ENCODE peak calls at places on chromosome X, in seven cellular contexts. One of them, this sample, is unnamed.

GRCh38 chrX:10457092-10457491 is 163.3 kb downstream of the MID1 start:
- DNase-seq in cardiac fibroblast: peak
- DNase-seq in astrocyte of the spinal cord: no peak
- DNase-seq in colonic mucosa: no peak
- DNase-seq in kidney: no peak
- DNase-seq in GM06990: no peak
- DNase-seq in AG04449: no peak
- DNase-seq in this sample: no peak

GRCh38 chrX:153544747-153545146 is 27.3 kb downstream of the ATP2B3 start:
- DNase-seq in cardiac fibroblast: no peak
- DNase-seq in astrocyte of the spinal cord: no peak
- DNase-seq in colonic mucosa: no peak
- DNase-seq in kidney: no peak
- DNase-seq in GM06990: no peak
- DNase-seq in AG04449: no peak
- DNase-seq in this sample: no peak

GRCh38 chrX:149570668-149571067 is 16.6 kb downstream of the MAGEA9B start:
- DNase-seq in cardiac fibroblast: peak
- DNase-seq in astrocyte of the spinal cord: peak
- DNase-seq in colonic mucosa: no peak
- DNase-seq in kidney: no peak
- DNase-seq in GM06990: no peak
- DNase-seq in AG04449: peak
- DNase-seq in this sample: no peak

GRCh38 chrX:120200851-120201250 is 42.4 kb downstream of the RHOXF2 start:
- DNase-seq in cardiac fibroblast: no peak
- DNase-seq in astrocyte of the spinal cord: no peak
- DNase-seq in colonic mucosa: no peak
- DNase-seq in kidney: peak
- DNase-seq in GM06990: no peak
- DNase-seq in AG04449: no peak
- DNase-seq in this sample: no peak

GRCh38 chrX:104270916-104271512 is 16.3 kb upstream of the ESX1 start:
- DNase-seq in cardiac fibroblast: peak
- DNase-seq in astrocyte of the spinal cord: peak
- DNase-seq in colonic mucosa: peak
- DNase-seq in kidney: no peak
- DNase-seq in GM06990: no peak
- DNase-seq in AG04449: no peak
- DNase-seq in this sample: peak

GRCh38 chrX:103664363-103664762 is 22.1 kb downstream of the MORF4L2 start:
- DNase-seq in cardiac fibroblast: no peak
- DNase-seq in astrocyte of the spinal cord: no peak
- DNase-seq in colonic mucosa: no peak
- DNase-seq in kidney: no peak
- DNase-seq in GM06990: no peak
- DNase-seq in AG04449: no peak
- DNase-seq in this sample: no peak

GRCh38 chrX:17082831-17083230 is 136.4 kb downstream of the REPS2 start:
- DNase-seq in cardiac fibroblast: peak
- DNase-seq in astrocyte of the spinal cord: no peak
- DNase-seq in colonic mucosa: no peak
- DNase-seq in kidney: no peak
- DNase-seq in GM06990: no peak
- DNase-seq in AG04449: no peak
- DNase-seq in this sample: peak

GRCh38 chrX:13009844-13010243 is 34.6 kb downstream of the FAM9C start:
- DNase-seq in cardiac fibroblast: no peak
- DNase-seq in astrocyte of the spinal cord: no peak
- DNase-seq in colonic mucosa: no peak
- DNase-seq in kidney: no peak
- DNase-seq in GM06990: no peak
- DNase-seq in AG04449: no peak
- DNase-seq in this sample: no peak

GRCh38 chrX:18490816-18491215 is 65.4 kb downstream of the CDKL5 start:
- DNase-seq in cardiac fibroblast: peak
- DNase-seq in astrocyte of the spinal cord: no peak
- DNase-seq in colonic mucosa: no peak
- DNase-seq in kidney: no peak
- DNase-seq in GM06990: no peak
- DNase-seq in AG04449: no peak
- DNase-seq in this sample: no peak

GRCh38 chrX:137574784-137575298 is 8.9 kb downstream of the ZIC3 start:
- DNase-seq in cardiac fibroblast: no peak
- DNase-seq in astrocyte of the spinal cord: no peak
- DNase-seq in colonic mucosa: no peak
- DNase-seq in kidney: no peak
- DNase-seq in GM06990: no peak
- DNase-seq in AG04449: no peak
- DNase-seq in this sample: no peak
- H3K4me3 ChIP-seq in cardiac fibroblast: no peak
- H3K4me3 ChIP-seq in astrocyte of the spinal cord: peak
- H3K4me3 ChIP-seq in colonic mucosa: no peak
- H3K4me3 ChIP-seq in kidney: no peak
- H3K4me3 ChIP-seq in GM06990: no peak
- H3K4me3 ChIP-seq in AG04449: no peak
- H3K4me3 ChIP-seq in this sample: no peak

GRCh38 chrX:137164329-137164728 is 130.5 kb upstream of the GPR101 start:
- DNase-seq in cardiac fibroblast: no peak
- DNase-seq in astrocyte of the spinal cord: no peak
- DNase-seq in colonic mucosa: no peak
- DNase-seq in kidney: no peak
- DNase-seq in GM06990: no peak
- DNase-seq in AG04449: no peak
- DNase-seq in this sample: no peak

GRCh38 chrX:137171626-137172025 is 137.8 kb upstream of the GPR101 start:
- DNase-seq in cardiac fibroblast: no peak
- DNase-seq in astrocyte of the spinal cord: no peak
- DNase-seq in colonic mucosa: no peak
- DNase-seq in kidney: no peak
- DNase-seq in GM06990: no peak
- DNase-seq in AG04449: no peak
- DNase-seq in this sample: no peak

GRCh38 chrX:137166591-137166990 is 132.8 kb upstream of the GPR101 start:
- DNase-seq in cardiac fibroblast: no peak
- DNase-seq in astrocyte of the spinal cord: no peak
- DNase-seq in colonic mucosa: peak
- DNase-seq in kidney: no peak
- DNase-seq in GM06990: no peak
- DNase-seq in AG04449: no peak
- DNase-seq in this sample: peak
- TF ChIP-seq CTCF in cardiac fibroblast: no peak
- TF ChIP-seq CTCF in astrocyte of the spinal cord: no peak
- TF ChIP-seq CTCF in colonic mucosa: no peak
- TF ChIP-seq CTCF in kidney: no peak
- TF ChIP-seq CTCF in GM06990: peak
- TF ChIP-seq CTCF in AG04449: no peak
- TF ChIP-seq CTCF in this sample: peak

GRCh38 chrX:71285929-71286328 is 2.5 kb downstream of the NONO start:
- DNase-seq in cardiac fibroblast: no peak
- DNase-seq in astrocyte of the spinal cord: no peak
- DNase-seq in colonic mucosa: no peak
- DNase-seq in kidney: no peak
- DNase-seq in GM06990: no peak
- DNase-seq in AG04449: no peak
- DNase-seq in this sample: no peak

GRCh38 chrX:71283409-71284143 is at the start of gene NONO:
- DNase-seq in cardiac fibroblast: peak
- DNase-seq in astrocyte of the spinal cord: peak
- DNase-seq in colonic mucosa: peak
- DNase-seq in kidney: peak
- DNase-seq in GM06990: peak
- DNase-seq in AG04449: peak
- DNase-seq in this sample: peak

DNA sequence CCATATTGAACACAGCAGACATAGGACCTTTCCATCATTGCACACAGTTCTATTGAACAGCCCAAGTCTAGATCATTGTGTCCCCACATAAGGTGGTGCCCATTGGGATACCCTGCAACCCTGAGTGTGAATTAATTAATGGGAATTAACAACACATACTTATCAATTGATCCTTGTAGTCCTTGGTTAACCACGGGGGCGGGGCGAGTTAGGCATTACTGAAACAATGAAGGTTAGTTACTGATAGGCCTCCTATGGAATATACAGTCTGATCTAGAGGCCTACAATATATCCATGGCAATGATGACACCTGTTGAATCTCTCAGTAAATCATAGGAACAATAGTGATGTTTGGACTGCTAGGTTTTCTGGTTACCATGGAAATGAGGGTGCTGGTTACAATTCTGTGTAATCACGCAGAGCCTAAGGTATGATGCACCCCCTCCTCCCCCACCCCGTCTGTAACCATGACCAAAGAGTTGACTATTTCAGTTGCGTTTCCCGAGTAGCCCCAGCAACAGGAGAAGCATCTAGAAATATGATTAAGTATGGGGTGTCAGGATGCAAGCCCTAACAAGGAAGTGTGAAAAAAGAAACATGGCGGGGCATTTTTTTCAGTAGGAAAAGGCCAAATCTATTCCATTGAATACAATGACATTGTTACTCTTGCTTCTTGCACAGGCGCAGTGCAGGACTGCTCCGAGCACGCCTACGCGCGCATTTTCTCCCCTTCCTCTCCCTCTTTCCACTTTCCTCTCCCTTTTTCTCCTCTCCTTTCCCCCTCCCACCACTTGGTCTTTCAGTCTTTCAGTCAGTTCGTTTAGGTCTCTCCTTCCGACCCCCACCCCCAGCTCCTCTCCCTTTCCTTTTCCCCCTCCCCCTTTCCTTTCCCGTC is 674 bp upstream of the NONO start:
- DNase-seq in cardiac fibroblast: peak
- DNase-seq in astrocyte of the spinal cord: no peak
- DNase-seq in colonic mucosa: no peak
- DNase-seq in kidney: no peak
- DNase-seq in GM06990: no peak
- DNase-seq in AG04449: no peak
- DNase-seq in this sample: peak
- H3K4me3 ChIP-seq in cardiac fibroblast: peak
- H3K4me3 ChIP-seq in astrocyte of the spinal cord: peak
- H3K4me3 ChIP-seq in colonic mucosa: peak
- H3K4me3 ChIP-seq in kidney: peak
- H3K4me3 ChIP-seq in GM06990: peak
- H3K4me3 ChIP-seq in AG04449: peak
- H3K4me3 ChIP-seq in this sample: peak

GRCh38 chrX:25275159-25275558 is 259.4 kb upstream of the ARX start:
- DNase-seq in cardiac fibroblast: no peak
- DNase-seq in astrocyte of the spinal cord: no peak
- DNase-seq in colonic mucosa: no peak
- DNase-seq in kidney: no peak
- DNase-seq in GM06990: no peak
- DNase-seq in AG04449: no peak
- DNase-seq in this sample: peak

GRCh38 chrX:25278341-25278740 is 262.6 kb upstream of the ARX start:
- DNase-seq in cardiac fibroblast: no peak
- DNase-seq in astrocyte of the spinal cord: no peak
- DNase-seq in colonic mucosa: no peak
- DNase-seq in kidney: no peak
- DNase-seq in GM06990: no peak
- DNase-seq in AG04449: no peak
- DNase-seq in this sample: no peak

DNA sequence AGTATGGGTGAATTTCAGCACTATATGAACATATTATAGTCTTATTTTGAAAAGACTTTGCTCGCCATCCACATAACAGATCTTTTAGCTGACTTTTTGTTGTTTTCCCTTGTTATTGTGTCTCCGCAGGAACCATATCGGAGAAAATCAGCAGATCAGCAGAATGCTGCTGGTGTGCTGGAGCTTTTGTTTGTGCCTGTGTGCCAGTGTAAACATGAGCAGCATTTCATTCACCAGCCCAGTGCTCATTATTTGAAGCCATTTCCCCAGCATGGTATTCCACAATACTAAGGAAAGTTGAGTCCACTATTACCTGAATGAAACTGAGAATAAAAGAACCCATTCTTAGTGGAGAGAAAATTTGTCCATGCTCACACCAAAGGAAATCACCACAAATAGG is 261.8 kb upstream of the ARX start:
- DNase-seq in cardiac fibroblast: no peak
- DNase-seq in astrocyte of the spinal cord: no peak
- DNase-seq in colonic mucosa: no peak
- DNase-seq in kidney: no peak
- DNase-seq in GM06990: no peak
- DNase-seq in AG04449: no peak
- DNase-seq in this sample: no peak
- TF ChIP-seq CTCF in cardiac fibroblast: no peak
- TF ChIP-seq CTCF in astrocyte of the spinal cord: no peak
- TF ChIP-seq CTCF in colonic mucosa: no peak
- TF ChIP-seq CTCF in kidney: no peak
- TF ChIP-seq CTCF in GM06990: no peak
- TF ChIP-seq CTCF in AG04449: no peak
- TF ChIP-seq CTCF in this sample: no peak

DNA sequence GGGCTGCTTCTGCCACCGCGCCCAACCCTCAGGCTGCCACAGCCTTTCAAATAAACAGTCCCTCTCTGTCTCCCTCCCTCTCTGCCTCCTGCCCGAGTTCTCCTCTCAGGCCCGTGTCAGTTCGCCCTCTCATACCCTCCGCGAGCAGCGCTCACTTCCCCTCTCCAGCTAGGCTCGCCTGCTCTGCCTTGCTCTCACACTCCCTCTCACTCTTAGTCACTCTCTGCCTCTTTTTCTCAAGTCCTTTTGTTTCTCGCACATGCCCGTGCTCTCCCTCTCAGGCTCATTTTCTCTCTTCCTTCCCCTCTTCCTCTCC is 3.2 kb downstream of the EFNB1 start:
- DNase-seq in cardiac fibroblast: peak
- DNase-seq in astrocyte of the spinal cord: peak
- DNase-seq in colonic mucosa: peak
- DNase-seq in kidney: peak
- DNase-seq in GM06990: peak
- DNase-seq in AG04449: no peak
- DNase-seq in this sample: peak
- H3K4me3 ChIP-seq in cardiac fibroblast: peak
- H3K4me3 ChIP-seq in astrocyte of the spinal cord: peak
- H3K4me3 ChIP-seq in colonic mucosa: peak
- H3K4me3 ChIP-seq in kidney: peak
- H3K4me3 ChIP-seq in GM06990: no peak
- H3K4me3 ChIP-seq in AG04449: peak
- H3K4me3 ChIP-seq in this sample: no peak

GRCh38 chrX:96372313-96373046 is 312.2 kb upstream of the DIAPH2 start:
- DNase-seq in cardiac fibroblast: peak
- DNase-seq in astrocyte of the spinal cord: peak
- DNase-seq in colonic mucosa: no peak
- DNase-seq in kidney: no peak
- DNase-seq in GM06990: no peak
- DNase-seq in AG04449: peak
- DNase-seq in this sample: peak
- TF ChIP-seq CTCF in cardiac fibroblast: peak
- TF ChIP-seq CTCF in astrocyte of the spinal cord: peak
- TF ChIP-seq CTCF in colonic mucosa: peak
- TF ChIP-seq CTCF in kidney: peak
- TF ChIP-seq CTCF in GM06990: peak
- TF ChIP-seq CTCF in AG04449: peak
- TF ChIP-seq CTCF in this sample: peak

This sample was measured in GM12865.